ENCODE peak calls at places on chromosomes 11 and 22, in four cellular contexts. M is germinal center; B is activated CD4-positive, alpha-beta T cell treated with anti-CD3 and anti-CD28 coated beads, Interleukin-2, amount 10 ng/mL, durations not matched to agents 7 days and 5 days; X is fibroblast of villous mesenchyme. T is an unnamed sample.

GRCh38 chr11:116962108-116962507 is 124.7 kb upstream of the APOA1 start:
- DNase-seq in M (no peak), X (no peak), B (no peak), T (no peak)

GRCh38 chr11:119476666-119477331 is 53.8 kb upstream of the THY1 start:
- DNase-seq in X (no peak), B (no peak), M (no peak), T (no peak)

GRCh38 chr11:93652161-93652597 is 9.3 kb upstream of the CEP295 start:
- DNase-seq in M (peak), X (peak), B (peak), T (peak)

GRCh38 chr11:96213500-96213899 is 129.5 kb downstream of the MAML2 start:
- DNase-seq in M (no peak), B (no peak), X (peak), T (peak)

GRCh38 chr11:102989379-102990047 is 34.0 kb upstream of the MMP13 start:
- DNase-seq in B (no peak), M (no peak), X (no peak), T (peak)

GRCh38 chr11:10394229-10395100 is 60.6 kb upstream of the AMPD3 start:
- DNase-seq in M (no peak), X (no peak), B (no peak), T (peak)

GRCh38 chr22:36914383-36914752 is 940 bp downstream of the CSF2RB start:
- DNase-seq in B (no peak), X (no peak), M (peak), T (no peak)

GRCh38 chr22:39349967-39350802 is at the start of gene SYNGR1:
- DNase-seq in M (peak), B (no peak), X (no peak), T (no peak)

GRCh38 chr22:24506802-24507438 is 11.8 kb downstream of the UPB1 start:
- DNase-seq in M (peak), X (peak), B (no peak), T (peak)

GRCh38 chr11:69259072-69259471 is 34.9 kb upstream of the MYEOV start:
- DNase-seq in X (no peak), B (no peak), M (no peak), T (no peak)

GRCh38 chr11:81966340-81966739 is 767.3 kb downstream of the FAM181B start:
- DNase-seq in M (no peak), B (no peak), X (no peak), T (no peak)

GRCh38 chr11:75561426-75562047 is 516 bp upstream of the SERPINH1 start:
- DNase-seq in X (no peak), B (no peak), M (peak), T (no peak)

GRCh38 chr11:75474878-75475766 is 42.1 kb upstream of the KLHL35 start:
- DNase-seq in X (peak), B (peak), M (peak), T (peak)

GRCh38 chr11:66651011-66651410 is 12.5 kb downstream of the RBM4 start:
- DNase-seq in B (no peak), M (no peak), X (no peak), T (peak)

GRCh38 chr11:71349627-71350026 is 97.2 kb upstream of the SHANK2 start:
- DNase-seq in M (no peak), B (no peak), X (no peak), T (no peak)

GRCh38 chr11:31643831-31644230 is 134.3 kb downstream of the ELP4 start:
- DNase-seq in M (no peak), B (no peak), X (peak), T (peak)

GRCh38 chr22:29205598-29206371 is at the start of gene EMID1:
- DNase-seq in X (peak), B (no peak), M (no peak), T (peak)

GRCh38 chr22:29167032-29167911 is 38.4 kb upstream of the EMID1 start:
- DNase-seq in B (peak), X (no peak), M (peak), T (no peak)

GRCh38 chr11:75667268-75667830 is 1.5 kb downstream of the MAP6 start:
- DNase-seq in X (no peak), B (no peak), M (peak), T (no peak)

GRCh38 chr11:121757480-121758125 is 304.8 kb upstream of the SORL1-AS1 start:
- DNase-seq in M (no peak), X (no peak), B (no peak), T (no peak)

GRCh38 chr11:121448431-121448941 is 3.6 kb upstream of the SORL1 start:
- DNase-seq in X (no peak), M (no peak), B (no peak), T (no peak)

GRCh38 chr11:66080055-66080817 is 10.2 kb downstream of the PACS1 start:
- DNase-seq in X (peak), B (peak), M (no peak), T (peak)

GRCh38 chr22:37196539-37197450 is 8.7 kb upstream of the C1QTNF6 start:
- DNase-seq in M (no peak), X (peak), B (no peak), T (peak)

GRCh38 chr11:128653828-128654231 is 40.0 kb upstream of the FLI1 start:
- DNase-seq in M (no peak), B (no peak), X (no peak), T (peak)

GRCh38 chr11:76035020-76035419 is 171.3 kb downstream of the WNT11 start:
- DNase-seq in X (no peak), M (no peak), B (no peak), T (no peak)

GRCh38 chr11:96146765-96147164 is 196.2 kb downstream of the MAML2 start:
- DNase-seq in M (no peak), X (no peak), B (no peak), T (no peak)

GRCh38 chr11:75627879-75628668 is 40.8 kb downstream of the MAP6 start:
- DNase-seq in B (no peak), X (peak), M (no peak), T (peak)

GRCh38 chr11:44133335-44133946 is 38.0 kb downstream of the EXT2 start:
- DNase-seq in B (no peak), M (no peak), X (peak), T (peak)

GRCh38 chr11:46761807-46762206 is 42.8 kb downstream of the F2 start:
- DNase-seq in M (no peak), B (no peak), X (no peak), T (no peak)

GRCh38 chr22:20111045-20111688 is 4.7 kb upstream of the RANBP1 start:
- DNase-seq in B (peak), M (peak), X (no peak), T (peak)

GRCh38 chr22:24061124-24061684 is 50.1 kb downstream of the CABIN1 start:
- DNase-seq in B (no peak), X (no peak), M (peak), T (no peak)

GRCh38 chr22:30511109-30511508 is 5.6 kb upstream of the SEC14L4 start:
- DNase-seq in X (no peak), B (no peak), M (no peak), T (no peak)

GRCh38 chr11:26283852-26284421 is 48.0 kb upstream of the ANO3 start:
- DNase-seq in X (no peak), B (no peak), M (no peak), T (no peak)

GRCh38 chr11:127044535-127044934 is 44.0 kb upstream of the KIRREL3 start:
- DNase-seq in B (no peak), M (no peak), X (no peak), T (no peak)

GRCh38 chr11:100825610-100826009 is 138.5 kb downstream of the ARHGAP42 start:
- DNase-seq in B (no peak), X (peak), M (no peak), T (no peak)

GRCh38 chr22:43465291-43466015 is 53.6 kb downstream of the MPPED1 start:
- DNase-seq in X (no peak), M (no peak), B (no peak), T (no peak)